ENCODE peak calls at places on chromosomes 2 and 18, in four cellular contexts. N, J, F and W are unnamed samples.

GRCh38 chr2:102735431-102736130 is 26.2 kb upstream of the TMEM182 start:
- DNase-seq in N (peak; percentile 52), J (peak; percentile 16), F (peak; percentile 48), W (no peak)

GRCh38 chr2:226211439-226211838 is 588.2 kb downstream of the IRS1 start:
- DNase-seq in N (no peak), J (no peak), F (no peak), W (no peak)

GRCh38 chr18:21191596-21192307 is 50.3 kb upstream of the GREB1L start:
- DNase-seq in N (peak; percentile 52), J (no peak), F (peak; percentile 95), W (peak; percentile 71)

GRCh38 chr18:48662021-48662661 is 123.3 kb downstream of the CTIF start:
- DNase-seq in N (peak; percentile 56), J (no peak), F (no peak), W (no peak)

GRCh38 chr18:35436076-35436649 is 59.0 kb upstream of the ZNF396 start:
- DNase-seq in N (no peak), J (no peak), F (no peak), W (no peak)

GRCh38 chr2:120613742-120614481 is 121.8 kb upstream of the GLI2 start:
- DNase-seq in N (no peak), J (no peak), F (no peak), W (no peak)

GRCh38 chr2:241901500-241902351 is 32.2 kb downstream of the RTP5 start:
- DNase-seq in N (peak; percentile 39), J (peak; percentile 47), F (no peak), W (peak; percentile 58)

GRCh38 chr2:186653511-186653910 is 40.3 kb upstream of the FAM171B start:
- DNase-seq in N (no peak), J (no peak), F (no peak), W (no peak)

GRCh38 chr18:36349552-36349951 is 52.0 kb downstream of the FHOD3 start:
- DNase-seq in N (no peak), J (no peak), F (no peak), W (no peak)

GRCh38 chr2:143150287-143150686 is 21.1 kb downstream of the ARHGAP15 start:
- DNase-seq in N (no peak), J (no peak), F (no peak), W (peak; percentile 34)